ENCODE peak calls at places on chromosomes 11 and 22, in four cellular contexts. One of them, this sample, is unnamed.

GRCh38 chr11:19268901-19269300 is 28.2 kb upstream of the E2F8 start:
- DNase-seq in body of pancreas: no peak
- DNase-seq in skeletal muscle cell: no peak
- DNase-seq in heart left ventricle: no peak
- DNase-seq in this sample: no peak

GRCh38 chr22:23790819-23791736 is 4.3 kb downstream of the SMARCB1 start:
- DNase-seq in body of pancreas: no peak
- DNase-seq in skeletal muscle cell: no peak
- DNase-seq in heart left ventricle: peak; percentile 54
- DNase-seq in this sample: peak; percentile 54

GRCh38 chr11:75214843-75215242 is 25.7 kb upstream of the TPBGL start:
- DNase-seq in body of pancreas: no peak
- DNase-seq in skeletal muscle cell: no peak
- DNase-seq in heart left ventricle: no peak
- DNase-seq in this sample: no peak

GRCh38 chr11:12731841-12732336 is 57.7 kb downstream of the TEAD1 start:
- DNase-seq in body of pancreas: no peak
- DNase-seq in skeletal muscle cell: no peak
- DNase-seq in heart left ventricle: no peak
- DNase-seq in this sample: no peak

GRCh38 chr11:99383628-99384300 is 363.0 kb downstream of the CNTN5 start:
- DNase-seq in body of pancreas: no peak
- DNase-seq in skeletal muscle cell: no peak
- DNase-seq in heart left ventricle: no peak
- DNase-seq in this sample: peak; percentile 16

GRCh38 chr11:111977141-111978027 is 40.2 kb downstream of the DIXDC1 start:
- DNase-seq in body of pancreas: peak; percentile 67
- DNase-seq in skeletal muscle cell: no peak
- DNase-seq in heart left ventricle: peak; percentile 86
- DNase-seq in this sample: peak; percentile 73

GRCh38 chr11:73999581-74000306 is 9.1 kb downstream of the UCP3 start:
- DNase-seq in body of pancreas: no peak
- DNase-seq in skeletal muscle cell: no peak
- DNase-seq in heart left ventricle: no peak
- DNase-seq in this sample: no peak

GRCh38 chr22:36480941-36481392 is 473 bp downstream of the TXN2 start:
- DNase-seq in body of pancreas: no peak
- DNase-seq in skeletal muscle cell: no peak
- DNase-seq in heart left ventricle: no peak
- DNase-seq in this sample: no peak

GRCh38 chr11:64809781-64810241 is 540 bp downstream of the MEN1 start:
- DNase-seq in body of pancreas: peak; percentile 76
- DNase-seq in skeletal muscle cell: no peak
- DNase-seq in heart left ventricle: no peak
- DNase-seq in this sample: peak; percentile 78

GRCh38 chr11:78798567-78799170 is 224.0 kb upstream of the NARS2 start:
- DNase-seq in body of pancreas: peak; percentile 72
- DNase-seq in skeletal muscle cell: no peak
- DNase-seq in heart left ventricle: peak; percentile 81
- DNase-seq in this sample: peak; percentile 80

GRCh38 chr22:21443735-21444421 is 23.3 kb upstream of the TMEM191C start:
- DNase-seq in body of pancreas: peak; percentile 84
- DNase-seq in skeletal muscle cell: no peak
- DNase-seq in heart left ventricle: no peak
- DNase-seq in this sample: no peak

GRCh38 chr11:86346513-86346912 is 28.2 kb upstream of the CCDC81 start:
- DNase-seq in body of pancreas: no peak
- DNase-seq in skeletal muscle cell: no peak
- DNase-seq in heart left ventricle: no peak
- DNase-seq in this sample: no peak

GRCh38 chr11:764322-765024 is 12.8 kb downstream of the GATD1 start:
- DNase-seq in body of pancreas: no peak
- DNase-seq in skeletal muscle cell: no peak
- DNase-seq in heart left ventricle: no peak
- DNase-seq in this sample: no peak

GRCh38 chr11:16912607-16913006 is 101.6 kb downstream of the PLEKHA7 start:
- DNase-seq in body of pancreas: peak; percentile 77
- DNase-seq in skeletal muscle cell: no peak
- DNase-seq in heart left ventricle: no peak
- DNase-seq in this sample: no peak

GRCh38 chr11:63993100-63993499 is 6.9 kb downstream of the OTUB1 start:
- DNase-seq in body of pancreas: no peak
- DNase-seq in skeletal muscle cell: no peak
- DNase-seq in heart left ventricle: no peak
- DNase-seq in this sample: no peak

GRCh38 chr11:126172596-126173038 is 38.8 kb downstream of the RPUSD4 start:
- DNase-seq in body of pancreas: no peak
- DNase-seq in skeletal muscle cell: no peak
- DNase-seq in heart left ventricle: no peak
- DNase-seq in this sample: no peak

GRCh38 chr22:37283393-37283937 is 1.2 kb downstream of the CYTH4 start:
- DNase-seq in body of pancreas: no peak
- DNase-seq in skeletal muscle cell: no peak
- DNase-seq in heart left ventricle: peak; percentile 70
- DNase-seq in this sample: no peak

GRCh38 chr11:116461789-116462188 is 311.0 kb downstream of the BUD13 start:
- DNase-seq in body of pancreas: no peak
- DNase-seq in skeletal muscle cell: no peak
- DNase-seq in heart left ventricle: no peak
- DNase-seq in this sample: no peak

GRCh38 chr11:90453525-90453924 is 230.7 kb upstream of the CHORDC1 start:
- DNase-seq in body of pancreas: no peak
- DNase-seq in skeletal muscle cell: no peak
- DNase-seq in heart left ventricle: no peak
- DNase-seq in this sample: no peak

GRCh38 chr11:85947431-85948272 is 92.5 kb downstream of the CCDC83 start:
- DNase-seq in body of pancreas: no peak
- DNase-seq in skeletal muscle cell: peak; percentile 81
- DNase-seq in heart left ventricle: no peak
- DNase-seq in this sample: peak; percentile 19

GRCh38 chr11:126424471-126425039 is 69.1 kb downstream of the ST3GAL4 start:
- DNase-seq in body of pancreas: no peak
- DNase-seq in skeletal muscle cell: no peak
- DNase-seq in heart left ventricle: no peak
- DNase-seq in this sample: no peak

GRCh38 chr11:75214411-75214821 is 26.2 kb upstream of the TPBGL start:
- DNase-seq in body of pancreas: peak; percentile 78
- DNase-seq in skeletal muscle cell: peak; percentile 14
- DNase-seq in heart left ventricle: peak; percentile 81
- DNase-seq in this sample: peak; percentile 93

GRCh38 chr11:73414977-73415492 is 38.8 kb downstream of the RELT start:
- DNase-seq in body of pancreas: no peak
- DNase-seq in skeletal muscle cell: peak; percentile 47
- DNase-seq in heart left ventricle: no peak
- DNase-seq in this sample: no peak

GRCh38 chr22:38142606-38143005 is 32.1 kb upstream of the BAIAP2L2 start:
- DNase-seq in body of pancreas: no peak
- DNase-seq in skeletal muscle cell: no peak
- DNase-seq in heart left ventricle: peak; percentile 56
- DNase-seq in this sample: no peak

GRCh38 chr11:133821776-133822175 is 23.5 kb downstream of the SPATA19 start:
- DNase-seq in body of pancreas: peak; percentile 53
- DNase-seq in skeletal muscle cell: no peak
- DNase-seq in heart left ventricle: no peak
- DNase-seq in this sample: peak; percentile 87

GRCh38 chr22:28939394-28939793 is 56.0 kb downstream of the ZNRF3 start:
- DNase-seq in body of pancreas: no peak
- DNase-seq in skeletal muscle cell: no peak
- DNase-seq in heart left ventricle: no peak
- DNase-seq in this sample: no peak

GRCh38 chr22:41123151-41123550 is 30.8 kb downstream of the EP300 start:
- DNase-seq in body of pancreas: no peak
- DNase-seq in skeletal muscle cell: no peak
- DNase-seq in heart left ventricle: no peak
- DNase-seq in this sample: no peak

GRCh38 chr22:25829808-25830777 is 88.1 kb downstream of the MYO18B start:
- DNase-seq in body of pancreas: no peak
- DNase-seq in skeletal muscle cell: no peak
- DNase-seq in heart left ventricle: no peak
- DNase-seq in this sample: no peak

GRCh38 chr22:39276461-39277134 is 31.8 kb upstream of the PDGFB start:
- DNase-seq in body of pancreas: no peak
- DNase-seq in skeletal muscle cell: no peak
- DNase-seq in heart left ventricle: no peak
- DNase-seq in this sample: no peak

GRCh38 chr22:49820984-49821383 is 6.7 kb downstream of the BRD1 start:
- DNase-seq in body of pancreas: no peak
- DNase-seq in skeletal muscle cell: no peak
- DNase-seq in heart left ventricle: no peak
- DNase-seq in this sample: no peak

GRCh38 chr22:46674906-46675305 is 54.7 kb downstream of the GRAMD4 start:
- DNase-seq in body of pancreas: no peak
- DNase-seq in skeletal muscle cell: no peak
- DNase-seq in heart left ventricle: no peak
- DNase-seq in this sample: no peak

GRCh38 chr11:104873252-104873651 is 25.0 kb downstream of the CASP12 start:
- DNase-seq in body of pancreas: no peak
- DNase-seq in skeletal muscle cell: no peak
- DNase-seq in heart left ventricle: no peak
- DNase-seq in this sample: no peak